ENCODE peak calls at places on chromosomes 16 and 17, in nine cellular contexts. A, J, M, K, N, F, S, R and H are unnamed samples.
A peak's percentile ranks its signal among the peaks of the same experiment; 100 is the strongest.

GRCh38 chr16:29710227-29711219 is 31.5 kb downstream of the QPRT start:
- DNase-seq in A (peak; percentile 82), J (peak; percentile 73), M (peak; percentile 79), K (peak; percentile 61), N (peak; percentile 54), F (no peak), S (no peak), R (peak; percentile 75), H (peak; percentile 67)

GRCh38 chr17:75271955-75272847 is 1.2 kb upstream of the MIF4GD start:
- DNase-seq in A (peak; percentile 43), J (peak; percentile 68), M (no peak), K (no peak), N (no peak), F (peak; percentile 60), S (peak; percentile 84), R (peak; percentile 31), H (no peak)

GRCh38 chr17:49509588-49509917 is 14.5 kb downstream of the NGFR start:
- DNase-seq in A (no peak), J (no peak), M (no peak), K (no peak), N (no peak), F (no peak), S (no peak), R (no peak), H (no peak)

GRCh38 chr17:77364381-77364911 is 223.7 kb downstream of the SEC14L1 start:
- DNase-seq in A (no peak), J (no peak), M (no peak), K (no peak), N (no peak), F (no peak), S (no peak), R (no peak), H (no peak)

GRCh38 chr17:2214047-2214717 is 89.4 kb downstream of the SMG6 start:
- DNase-seq in A (peak; percentile 95), J (peak; percentile 85), M (peak; percentile 96), K (no peak), N (no peak), F (peak; percentile 52), S (peak; percentile 74), R (peak; percentile 91), H (no peak)

GRCh38 chr17:13940858-13941665 is 128.2 kb upstream of the COX10 start:
- DNase-seq in A (peak; percentile 66), J (peak; percentile 85), M (no peak), K (no peak), N (no peak), F (no peak), S (no peak), R (peak; percentile 33), H (no peak)

GRCh38 chr16:29641561-29641960 is 21.5 kb upstream of the SPN start:
- DNase-seq in A (no peak), J (no peak), M (peak; percentile 10), K (no peak), N (no peak), F (no peak), S (no peak), R (peak; percentile 4), H (peak; percentile 52)

GRCh38 chr17:17860761-17861107 is 23.9 kb upstream of the SREBF1 start:
- DNase-seq in A (no peak), J (no peak), M (no peak), K (no peak), N (no peak), F (no peak), S (no peak), R (no peak), H (no peak)

GRCh38 chr16:67917852-67918236 is 13.8 kb downstream of the CTRL start:
- DNase-seq in A (peak; percentile 87), J (peak; percentile 91), M (peak; percentile 67), K (no peak), N (no peak), F (no peak), S (no peak), R (peak; percentile 50), H (no peak)

GRCh38 chr17:18921912-18922451 is 30.0 kb upstream of the SLC5A10 start:
- DNase-seq in A (peak; percentile 61), J (no peak), M (no peak), K (no peak), N (peak; percentile 39), F (no peak), S (no peak), R (peak; percentile 12), H (peak; percentile 65)

GRCh38 chr17:33523577-33523981 is 230.5 kb upstream of the ASIC2 start:
- DNase-seq in A (peak; percentile 46), J (no peak), M (peak; percentile 53), K (no peak), N (no peak), F (peak; percentile 72), S (no peak), R (peak; percentile 10), H (no peak)

GRCh38 chr17:61809816-61810392 is 53.4 kb downstream of the BRIP1 start:
- DNase-seq in A (peak; percentile 72), J (peak; percentile 9), M (peak; percentile 77), K (no peak), N (no peak), F (no peak), S (no peak), R (peak; percentile 79), H (no peak)

DNA sequence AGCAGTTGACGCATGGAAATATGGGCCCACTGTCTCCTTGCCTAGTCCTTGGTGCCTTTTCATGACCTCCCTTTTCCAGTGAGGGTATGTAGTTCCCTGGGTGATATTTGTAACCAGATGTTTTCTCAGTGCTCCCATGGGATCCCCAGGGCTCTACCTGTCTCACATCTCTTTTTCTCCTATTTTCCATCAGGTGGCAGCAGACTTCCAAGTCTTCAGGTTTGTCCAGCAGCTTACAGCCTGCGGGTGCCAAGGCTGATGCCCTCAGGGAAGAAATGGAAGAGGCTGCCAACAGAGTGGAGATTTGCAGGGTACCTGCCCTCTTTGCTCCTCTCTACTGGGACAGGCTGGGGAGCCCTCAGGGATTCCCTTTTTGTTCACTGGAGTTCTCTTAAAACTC is 89.1 kb downstream of the ELAC2 start:
- DNase-seq in A (peak; percentile 5), J (no peak), M (no peak), K (no peak), N (no peak), F (no peak), S (no peak), R (peak; percentile 15), H (no peak)
- TF ChIP-seq CTCF in A (no peak), J (peak; percentile 28), M (no peak), K (no peak), N (no peak), F (no peak), S (no peak), R (peak; percentile 24), H (no peak)

DNA sequence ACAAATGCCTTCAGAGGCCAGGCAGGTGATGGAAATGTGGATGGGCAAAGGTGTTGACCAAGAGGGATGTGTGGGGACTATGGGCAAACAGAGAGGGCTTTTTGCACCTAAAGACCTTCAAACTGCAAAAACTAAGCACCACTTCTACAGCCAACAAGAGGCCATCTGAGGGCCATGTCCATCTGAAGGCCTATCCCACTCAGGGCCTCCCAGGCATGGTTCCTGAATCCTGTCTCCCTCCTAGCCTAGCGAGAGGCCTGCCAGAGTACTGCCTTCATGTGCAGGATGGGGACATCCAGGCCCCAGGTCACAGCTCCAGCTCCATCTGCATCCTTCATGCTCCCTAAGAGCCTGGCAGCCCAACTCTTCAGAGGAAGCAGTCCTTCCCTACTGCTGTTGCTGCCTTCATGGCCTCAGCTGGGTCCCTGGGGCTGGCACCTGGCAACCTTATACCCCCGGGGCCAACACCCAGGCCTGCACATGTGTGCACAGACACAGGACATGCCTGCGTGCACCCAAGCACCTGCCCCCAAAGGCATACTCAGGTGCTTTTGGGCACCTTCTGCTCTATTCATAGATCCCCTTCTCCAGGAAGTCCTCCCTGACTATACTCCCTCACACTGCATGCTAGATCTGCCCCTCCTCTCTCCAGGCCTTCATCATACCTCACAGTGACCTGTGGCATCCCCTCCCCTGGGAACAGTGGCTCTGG is 95.2 kb downstream of the C16orf78 start:
- DNase-seq in A (no peak), J (no peak), M (no peak), K (no peak), N (no peak), F (no peak), S (peak; percentile 9), R (no peak), H (no peak)
- TF ChIP-seq CTCF in A (no peak), J (no peak), M (no peak), K (no peak), N (no peak), F (no peak), S (no peak), R (no peak), H (no peak)

DNA sequence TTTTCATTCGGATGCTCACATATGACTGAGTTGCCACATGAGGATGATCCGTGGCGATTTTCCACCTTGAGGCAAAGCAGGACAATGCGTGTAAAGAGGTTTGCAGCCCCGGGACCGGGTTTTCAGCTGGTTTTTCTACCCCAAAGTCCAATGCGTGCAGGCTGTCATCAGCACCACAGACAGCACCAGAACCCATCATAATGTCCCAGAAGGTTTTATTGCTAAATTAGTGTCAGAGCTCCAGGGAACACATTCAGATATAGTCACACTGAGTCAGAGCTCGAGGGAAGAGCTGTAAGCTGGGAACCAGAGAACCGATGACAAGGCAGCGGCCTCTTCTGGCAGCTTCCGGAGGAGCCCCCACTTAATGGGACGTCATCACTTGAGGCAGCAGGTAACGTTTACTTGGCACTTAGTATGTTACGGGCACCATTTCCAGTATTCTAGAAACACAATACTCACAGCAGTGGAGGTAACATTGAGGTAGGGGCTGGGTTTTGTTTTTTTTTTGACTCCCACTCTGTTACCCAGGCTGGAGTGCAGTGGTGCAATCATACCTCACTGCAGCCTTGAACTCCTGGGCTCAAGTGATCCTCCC is 8.9 kb upstream of the NAGPA start:
- DNase-seq in A (no peak), J (peak; percentile 26), M (no peak), K (no peak), N (no peak), F (no peak), S (no peak), R (no peak), H (no peak)
- TF ChIP-seq CTCF in A (no peak), J (no peak), M (no peak), K (no peak), N (no peak), F (no peak), S (no peak), R (no peak), H (no peak)

GRCh38 chr17:40340880-40341807 is 23.4 kb downstream of the GJD3 start:
- DNase-seq in A (peak; percentile 74), J (peak; percentile 89), M (peak; percentile 85), K (peak; percentile 93), N (peak; percentile 100), F (peak; percentile 74), S (peak; percentile 96), R (peak; percentile 62), H (peak; percentile 83)
- TF ChIP-seq CTCF in A (peak; percentile 5), J (peak; percentile 66), M (no peak), K (no peak), N (peak; percentile 92), F (peak; percentile 21), S (no peak), R (no peak), H (no peak)

GRCh38 chr17:43983515-43984411 is 20.7 kb upstream of the NAGS start:
- DNase-seq in A (no peak), J (no peak), M (no peak), K (no peak), N (peak; percentile 42), F (no peak), S (peak; percentile 36), R (no peak), H (no peak)
- TF ChIP-seq CTCF in A (peak; percentile 27), J (peak; percentile 33), M (peak; percentile 11), K (no peak), N (peak; percentile 59), F (no peak), S (peak; percentile 13), R (peak; percentile 53), H (no peak)